ENCODE peak calls at places on chromosomes 7 and 10, in seven cellular contexts. P, R, E, B, F, V and C are unnamed samples.

GRCh38 chr10:60338002-60338564 is 51.6 kb downstream of the ANK3 start:
- DNase-seq in E (no peak), P (no peak), R (no peak), V (no peak), B (no peak), F (no peak), C (no peak)

GRCh38 chr7:151078233-151079040 is 2.2 kb downstream of the FASTK start:
- DNase-seq in P (no peak), V (no peak), F (no peak), E (no peak), B (no peak), R (no peak), C (no peak)

GRCh38 chr10:103192451-103193106 is 493 bp downstream of the NT5C2 start:
- DNase-seq in F (no peak), B (no peak), R (peak), E (peak), P (peak), V (peak), C (no peak)

GRCh38 chr10:103265712-103266329 is 11.1 kb upstream of the INA start:
- DNase-seq in E (peak), R (peak), F (peak), P (peak), B (no peak), V (no peak), C (peak)

GRCh38 chr7:157529768-157530560 is 193.2 kb downstream of the DNAJB6 start:
- DNase-seq in B (no peak), V (no peak), P (no peak), E (peak), R (no peak), F (no peak), C (no peak)

GRCh38 chr10:2839081-2839725 is 228.1 kb upstream of the PFKP start:
- DNase-seq in F (peak), P (no peak), R (peak), E (peak), B (no peak), V (peak), C (peak)

GRCh38 chr10:34492081-34492480 is 323.0 kb downstream of the PARD3 start:
- DNase-seq in B (no peak), E (no peak), R (no peak), V (no peak), P (no peak), F (no peak), C (no peak)

GRCh38 chr7:41886906-41887311 is 184.0 kb upstream of the INHBA start:
- DNase-seq in R (no peak), E (no peak), B (no peak), F (no peak), V (no peak), P (no peak), C (no peak)

GRCh38 chr7:8515786-8516185 is 82.4 kb downstream of the NXPH1 start:
- DNase-seq in P (no peak), B (no peak), F (no peak), R (no peak), V (no peak), E (no peak), C (no peak)

GRCh38 chr10:125296598-125296997 is 136.2 kb upstream of the CTBP2 start:
- DNase-seq in R (no peak), V (no peak), E (no peak), P (no peak), B (no peak), F (no peak), C (no peak)

GRCh38 chr10:129035052-129035805 is 431.8 kb upstream of the MGMT start:
- DNase-seq in B (no peak), V (no peak), R (no peak), P (no peak), E (no peak), F (no peak), C (no peak)

GRCh38 chr10:94205370-94205930 is 157.3 kb downstream of the NOC3L start:
- DNase-seq in E (no peak), V (no peak), P (no peak), F (no peak), B (no peak), R (no peak), C (no peak)

DNA sequence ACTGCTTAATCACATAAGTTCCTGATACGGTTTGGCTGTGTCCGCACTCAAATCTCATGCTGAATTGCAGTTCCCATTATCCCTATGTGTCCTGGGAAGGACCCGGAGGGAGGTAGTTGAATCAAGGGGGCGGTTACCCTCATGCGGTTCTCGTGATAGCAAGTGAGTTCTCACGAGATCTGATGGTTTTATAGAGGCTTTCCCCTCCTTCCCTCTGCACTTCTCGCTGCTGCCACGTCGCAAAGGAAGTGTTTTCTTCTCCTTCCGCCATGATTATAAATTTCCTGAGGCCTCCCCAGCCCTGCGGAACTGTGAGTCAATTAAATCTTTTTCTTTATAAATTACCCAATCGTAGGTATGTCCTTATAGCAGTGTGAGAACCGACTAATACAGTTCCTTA is 226.2 kb downstream of the SKAP2 start:
- DNase-seq in V (no peak), B (no peak), E (no peak), P (no peak), R (no peak), F (no peak), C (no peak)
- TF ChIP-seq JUND in V (no peak), B (no peak), E (no peak), P (no peak), R (no peak), F (no peak), C (no peak)

DNA sequence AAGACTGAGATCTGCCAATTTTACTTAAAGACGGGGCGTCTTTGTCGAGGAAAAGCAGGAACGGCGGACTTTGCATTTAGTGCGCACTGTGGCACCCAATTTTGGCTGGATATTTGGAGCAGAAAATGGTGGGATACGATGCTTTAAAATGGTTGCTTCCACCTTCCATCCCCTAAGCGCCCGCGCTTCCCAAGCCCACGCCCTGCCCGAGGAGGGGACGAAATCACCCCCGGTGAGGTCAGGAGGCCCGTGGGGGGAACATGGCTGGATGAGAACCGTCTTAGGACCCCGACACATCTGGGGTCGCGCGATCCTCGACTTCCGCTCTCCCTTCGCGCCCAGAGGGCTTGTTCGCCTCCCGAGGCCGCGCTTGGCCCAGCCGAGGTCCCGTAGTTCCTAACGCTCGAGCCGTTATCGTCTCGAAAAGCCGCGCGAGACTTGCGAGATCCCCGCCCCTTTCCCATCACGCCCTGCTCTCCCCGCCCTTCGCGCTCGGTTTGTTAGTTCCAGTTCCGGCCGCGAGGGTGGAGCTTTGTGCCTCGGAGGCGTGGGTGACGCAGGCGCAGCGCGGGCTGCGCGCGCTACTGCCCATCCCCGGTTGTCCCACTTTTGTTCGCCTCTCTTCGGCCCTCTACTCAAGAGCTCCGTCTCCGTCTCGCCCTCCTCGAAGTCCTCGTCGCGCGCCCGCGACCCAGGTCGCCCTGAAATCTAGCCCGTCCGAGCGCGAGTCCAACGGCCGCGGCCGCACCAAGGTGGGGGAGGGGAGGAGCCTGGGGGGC is at the start of gene SRRT:
- DNase-seq in R (peak), P (peak), B (peak), E (peak), F (peak), V (peak), C (peak)
- TF ChIP-seq JUND in R (peak), P (no peak), B (no peak), E (no peak), F (peak), V (no peak), C (no peak)

GRCh38 chr10:109934958-109935793 is 11.9 kb upstream of the XPNPEP1 start:
- DNase-seq in P (no peak), E (peak), V (peak), B (no peak), F (no peak), R (no peak), C (no peak)
- TF ChIP-seq JUND in P (no peak), E (no peak), V (no peak), B (no peak), F (no peak), R (no peak), C (no peak)

GRCh38 chr10:30562787-30563186 is 66.8 kb downstream of the LYZL2 start:
- DNase-seq in F (no peak), B (no peak), P (no peak), R (no peak), E (no peak), V (no peak), C (no peak)
- TF ChIP-seq JUND in F (no peak), B (no peak), P (no peak), R (no peak), E (no peak), V (no peak), C (no peak)

GRCh38 chr10:4868357-4868657 is 42.3 kb downstream of the AKR1E2 start:
- DNase-seq in V (no peak), B (no peak), F (no peak), R (no peak), P (no peak), E (no peak), C (no peak)
- TF ChIP-seq JUND in V (no peak), B (no peak), F (no peak), R (no peak), P (no peak), E (no peak), C (no peak)